ENCODE peak calls at places on chromosomes 13 and 19, in nine cellular contexts. K is PC-9; Y is T-helper 2 cell; C is mesenteric fat pad; T is ovary; N is SK-N-DZ; I is mucosa of gallbladder; S is Right ventricle myocardium superior; F is activated CD8-positive, alpha-beta T cell treated with anti-CD3 and anti-CD28 coated beads for 36 hours. Z is an unnamed sample.

GRCh38 chr13:63643543-63643942 is 2227.9 kb upstream of the PCDH20 start:
- DNase-seq in K (no peak), Y (no peak), C (no peak), T (no peak), N (no peak), I (no peak), S (no peak), F (no peak), Z (no peak)

GRCh38 chr19:19432732-19433131 is 27.3 kb downstream of the GATAD2A start:
- DNase-seq in K (no peak), Y (no peak), C (no peak), T (no peak), N (no peak), I (no peak), S (no peak), F (no peak), Z (no peak)

GRCh38 chr13:27036236-27036981 is 135.2 kb downstream of the USP12 start:
- DNase-seq in K (peak), Y (no peak), C (peak), T (no peak), N (no peak), I (no peak), S (no peak), F (no peak), Z (no peak)

GRCh38 chr13:75363371-75363770 is 118.6 kb downstream of the TBC1D4 start:
- DNase-seq in K (no peak), Y (no peak), C (no peak), T (no peak), N (no peak), I (no peak), S (no peak), F (peak), Z (no peak)

GRCh38 chr13:55792544-55793178 is 1348.1 kb upstream of the PRR20A start:
- DNase-seq in K (no peak), Y (no peak), C (no peak), T (no peak), N (no peak), I (no peak), S (no peak), F (no peak), Z (no peak)

GRCh38 chr19:55545913-55546495 is 661 bp upstream of the SBK3 start:
- DNase-seq in K (no peak), Y (no peak), C (no peak), T (no peak), N (no peak), I (no peak), S (peak), F (no peak), Z (no peak)

GRCh38 chr19:35856546-35857149 is at the start of gene KIRREL2:
- DNase-seq in K (no peak), Y (no peak), C (no peak), T (no peak), N (no peak), I (no peak), S (no peak), F (peak), Z (no peak)

GRCh38 chr13:39788097-39788496 is 132.6 kb downstream of the COG6 start:
- DNase-seq in K (no peak), Y (no peak), C (no peak), T (no peak), N (no peak), I (no peak), S (peak), F (no peak), Z (no peak)

GRCh38 chr19:42555801-42556200 is 27.5 kb upstream of the CEACAM1 start:
- DNase-seq in K (no peak), Y (no peak), C (peak), T (no peak), N (no peak), I (no peak), S (no peak), F (no peak), Z (peak)

GRCh38 chr19:41864374-41864773 is 4.3 kb downstream of the RPS19 start:
- DNase-seq in K (no peak), Y (no peak), C (no peak), T (no peak), N (no peak), I (no peak), S (peak), F (peak), Z (no peak)